ENCODE peak calls at places on chromosome 1, in eight cellular contexts. One of them, this sample, is unnamed.
A peak's percentile ranks its signal among the peaks of the same experiment; 100 is the strongest.

GRCh38 chr1:201585099-201585498 is 46.2 kb downstream of the NAV1 start:
- DNase-seq in RWPE1: no peak
- DNase-seq in CD8-positive, alpha-beta memory T cell: no peak
- DNase-seq in activated naive CD4-positive, alpha-beta T cell treated with Interleukin-2 at 50 U/mL for 16 hours: no peak
- DNase-seq in activated T-helper 1 cell treated with anti-CD3 and anti-CD28 coated beads, Interleukin-12 subunit alpha, Interleukin-12 subunit beta, Interleukin-2, Interleukin-4 antibody, amounts not matched to agents 30 ng/mL and 10 ng/mL and 1 ng/mL, durations not matched to agents 14 hours and 24 hours and 36 hours: no peak
- DNase-seq in glutamatergic neuron: no peak
- DNase-seq in prostate gland: no peak
- DNase-seq in brain pericyte: no peak
- DNase-seq in this sample: no peak

GRCh38 chr1:182392045-182393028 is 747 bp upstream of the GLUL start:
- DNase-seq in activated naive CD4-positive, alpha-beta T cell treated with Interleukin-2 at 50 U/mL for 16 hours: peak; percentile 17
- DNase-seq in brain pericyte: no peak
- DNase-seq in RWPE1: peak; percentile 17
- DNase-seq in prostate gland: peak; percentile 34
- DNase-seq in glutamatergic neuron: no peak
- DNase-seq in activated T-helper 1 cell treated with anti-CD3 and anti-CD28 coated beads, Interleukin-12 subunit alpha, Interleukin-12 subunit beta, Interleukin-2, Interleukin-4 antibody, amounts not matched to agents 30 ng/mL and 10 ng/mL and 1 ng/mL, durations not matched to agents 14 hours and 24 hours and 36 hours: no peak
- DNase-seq in CD8-positive, alpha-beta memory T cell: peak; percentile 11
- DNase-seq in this sample: no peak

GRCh38 chr1:154534263-154534844 is 24.1 kb downstream of the UBE2Q1 start:
- DNase-seq in activated naive CD4-positive, alpha-beta T cell treated with Interleukin-2 at 50 U/mL for 16 hours: peak; percentile 19
- DNase-seq in prostate gland: peak; percentile 32
- DNase-seq in CD8-positive, alpha-beta memory T cell: no peak
- DNase-seq in glutamatergic neuron: peak; percentile 27
- DNase-seq in activated T-helper 1 cell treated with anti-CD3 and anti-CD28 coated beads, Interleukin-12 subunit alpha, Interleukin-12 subunit beta, Interleukin-2, Interleukin-4 antibody, amounts not matched to agents 30 ng/mL and 10 ng/mL and 1 ng/mL, durations not matched to agents 14 hours and 24 hours and 36 hours: no peak
- DNase-seq in RWPE1: peak; percentile 77
- DNase-seq in brain pericyte: no peak
- DNase-seq in this sample: no peak

GRCh38 chr1:32957017-32957416 is 7.6 kb downstream of the RNF19B start:
- DNase-seq in RWPE1: no peak
- DNase-seq in CD8-positive, alpha-beta memory T cell: no peak
- DNase-seq in activated T-helper 1 cell treated with anti-CD3 and anti-CD28 coated beads, Interleukin-12 subunit alpha, Interleukin-12 subunit beta, Interleukin-2, Interleukin-4 antibody, amounts not matched to agents 30 ng/mL and 10 ng/mL and 1 ng/mL, durations not matched to agents 14 hours and 24 hours and 36 hours: no peak
- DNase-seq in brain pericyte: no peak
- DNase-seq in glutamatergic neuron: no peak
- DNase-seq in prostate gland: no peak
- DNase-seq in activated naive CD4-positive, alpha-beta T cell treated with Interleukin-2 at 50 U/mL for 16 hours: no peak
- DNase-seq in this sample: no peak

GRCh38 chr1:2257245-2257627 is 29.1 kb downstream of the SKI start:
- DNase-seq in activated T-helper 1 cell treated with anti-CD3 and anti-CD28 coated beads, Interleukin-12 subunit alpha, Interleukin-12 subunit beta, Interleukin-2, Interleukin-4 antibody, amounts not matched to agents 30 ng/mL and 10 ng/mL and 1 ng/mL, durations not matched to agents 14 hours and 24 hours and 36 hours: no peak
- DNase-seq in brain pericyte: no peak
- DNase-seq in activated naive CD4-positive, alpha-beta T cell treated with Interleukin-2 at 50 U/mL for 16 hours: no peak
- DNase-seq in RWPE1: no peak
- DNase-seq in glutamatergic neuron: peak; percentile 24
- DNase-seq in prostate gland: no peak
- DNase-seq in CD8-positive, alpha-beta memory T cell: no peak
- DNase-seq in this sample: no peak

GRCh38 chr1:230359992-230360391 is 66.1 kb downstream of the PGBD5 start:
- DNase-seq in CD8-positive, alpha-beta memory T cell: no peak
- DNase-seq in brain pericyte: no peak
- DNase-seq in activated naive CD4-positive, alpha-beta T cell treated with Interleukin-2 at 50 U/mL for 16 hours: no peak
- DNase-seq in prostate gland: peak; percentile 20
- DNase-seq in RWPE1: peak; percentile 84
- DNase-seq in activated T-helper 1 cell treated with anti-CD3 and anti-CD28 coated beads, Interleukin-12 subunit alpha, Interleukin-12 subunit beta, Interleukin-2, Interleukin-4 antibody, amounts not matched to agents 30 ng/mL and 10 ng/mL and 1 ng/mL, durations not matched to agents 14 hours and 24 hours and 36 hours: no peak
- DNase-seq in glutamatergic neuron: no peak
- DNase-seq in this sample: no peak

GRCh38 chr1:58162952-58163550 is 383.5 kb downstream of the OMA1 start:
- DNase-seq in glutamatergic neuron: peak; percentile 57
- DNase-seq in RWPE1: peak; percentile 28
- DNase-seq in brain pericyte: no peak
- DNase-seq in activated T-helper 1 cell treated with anti-CD3 and anti-CD28 coated beads, Interleukin-12 subunit alpha, Interleukin-12 subunit beta, Interleukin-2, Interleukin-4 antibody, amounts not matched to agents 30 ng/mL and 10 ng/mL and 1 ng/mL, durations not matched to agents 14 hours and 24 hours and 36 hours: no peak
- DNase-seq in CD8-positive, alpha-beta memory T cell: no peak
- DNase-seq in activated naive CD4-positive, alpha-beta T cell treated with Interleukin-2 at 50 U/mL for 16 hours: no peak
- DNase-seq in prostate gland: peak; percentile 48
- DNase-seq in this sample: no peak

GRCh38 chr1:60279798-60280197 is 206.2 kb upstream of the C1orf87 start:
- DNase-seq in brain pericyte: no peak
- DNase-seq in activated T-helper 1 cell treated with anti-CD3 and anti-CD28 coated beads, Interleukin-12 subunit alpha, Interleukin-12 subunit beta, Interleukin-2, Interleukin-4 antibody, amounts not matched to agents 30 ng/mL and 10 ng/mL and 1 ng/mL, durations not matched to agents 14 hours and 24 hours and 36 hours: no peak
- DNase-seq in RWPE1: no peak
- DNase-seq in prostate gland: no peak
- DNase-seq in activated naive CD4-positive, alpha-beta T cell treated with Interleukin-2 at 50 U/mL for 16 hours: no peak
- DNase-seq in glutamatergic neuron: no peak
- DNase-seq in CD8-positive, alpha-beta memory T cell: no peak
- DNase-seq in this sample: no peak

GRCh38 chr1:24714859-24715520 is 30.3 kb upstream of the CLIC4 start:
- DNase-seq in glutamatergic neuron: no peak
- DNase-seq in activated naive CD4-positive, alpha-beta T cell treated with Interleukin-2 at 50 U/mL for 16 hours: peak; percentile 34
- DNase-seq in CD8-positive, alpha-beta memory T cell: no peak
- DNase-seq in prostate gland: no peak
- DNase-seq in brain pericyte: no peak
- DNase-seq in RWPE1: no peak
- DNase-seq in activated T-helper 1 cell treated with anti-CD3 and anti-CD28 coated beads, Interleukin-12 subunit alpha, Interleukin-12 subunit beta, Interleukin-2, Interleukin-4 antibody, amounts not matched to agents 30 ng/mL and 10 ng/mL and 1 ng/mL, durations not matched to agents 14 hours and 24 hours and 36 hours: no peak
- DNase-seq in this sample: no peak

GRCh38 chr1:21764615-21765423 is 18.1 kb downstream of the USP48 start:
- DNase-seq in activated naive CD4-positive, alpha-beta T cell treated with Interleukin-2 at 50 U/mL for 16 hours: peak; percentile 13
- DNase-seq in brain pericyte: no peak
- DNase-seq in glutamatergic neuron: no peak
- DNase-seq in activated T-helper 1 cell treated with anti-CD3 and anti-CD28 coated beads, Interleukin-12 subunit alpha, Interleukin-12 subunit beta, Interleukin-2, Interleukin-4 antibody, amounts not matched to agents 30 ng/mL and 10 ng/mL and 1 ng/mL, durations not matched to agents 14 hours and 24 hours and 36 hours: no peak
- DNase-seq in prostate gland: peak; percentile 59
- DNase-seq in CD8-positive, alpha-beta memory T cell: no peak
- DNase-seq in RWPE1: peak; percentile 68
- DNase-seq in this sample: no peak

GRCh38 chr1:9737057-9737456 is 85.5 kb downstream of the PIK3CD start:
- DNase-seq in brain pericyte: no peak
- DNase-seq in activated naive CD4-positive, alpha-beta T cell treated with Interleukin-2 at 50 U/mL for 16 hours: no peak
- DNase-seq in activated T-helper 1 cell treated with anti-CD3 and anti-CD28 coated beads, Interleukin-12 subunit alpha, Interleukin-12 subunit beta, Interleukin-2, Interleukin-4 antibody, amounts not matched to agents 30 ng/mL and 10 ng/mL and 1 ng/mL, durations not matched to agents 14 hours and 24 hours and 36 hours: no peak
- DNase-seq in RWPE1: no peak
- DNase-seq in glutamatergic neuron: no peak
- DNase-seq in CD8-positive, alpha-beta memory T cell: no peak
- DNase-seq in prostate gland: no peak
- DNase-seq in this sample: no peak

GRCh38 chr1:4075436-4076225 is 175.6 kb upstream of the C1orf174 start:
- DNase-seq in CD8-positive, alpha-beta memory T cell: no peak
- DNase-seq in activated naive CD4-positive, alpha-beta T cell treated with Interleukin-2 at 50 U/mL for 16 hours: no peak
- DNase-seq in glutamatergic neuron: no peak
- DNase-seq in brain pericyte: no peak
- DNase-seq in activated T-helper 1 cell treated with anti-CD3 and anti-CD28 coated beads, Interleukin-12 subunit alpha, Interleukin-12 subunit beta, Interleukin-2, Interleukin-4 antibody, amounts not matched to agents 30 ng/mL and 10 ng/mL and 1 ng/mL, durations not matched to agents 14 hours and 24 hours and 36 hours: no peak
- DNase-seq in RWPE1: no peak
- DNase-seq in prostate gland: no peak
- DNase-seq in this sample: no peak

GRCh38 chr1:67214420-67215174 is 48.3 kb downstream of the IL23R start:
- DNase-seq in prostate gland: no peak
- DNase-seq in activated T-helper 1 cell treated with anti-CD3 and anti-CD28 coated beads, Interleukin-12 subunit alpha, Interleukin-12 subunit beta, Interleukin-2, Interleukin-4 antibody, amounts not matched to agents 30 ng/mL and 10 ng/mL and 1 ng/mL, durations not matched to agents 14 hours and 24 hours and 36 hours: peak; percentile 42
- DNase-seq in RWPE1: peak; percentile 13
- DNase-seq in activated naive CD4-positive, alpha-beta T cell treated with Interleukin-2 at 50 U/mL for 16 hours: peak; percentile 54
- DNase-seq in glutamatergic neuron: no peak
- DNase-seq in brain pericyte: no peak
- DNase-seq in CD8-positive, alpha-beta memory T cell: peak; percentile 23
- DNase-seq in this sample: peak; percentile 29

GRCh38 chr1:200753650-200754198 is 15.0 kb downstream of the CAMSAP2 start:
- DNase-seq in prostate gland: no peak
- DNase-seq in activated T-helper 1 cell treated with anti-CD3 and anti-CD28 coated beads, Interleukin-12 subunit alpha, Interleukin-12 subunit beta, Interleukin-2, Interleukin-4 antibody, amounts not matched to agents 30 ng/mL and 10 ng/mL and 1 ng/mL, durations not matched to agents 14 hours and 24 hours and 36 hours: no peak
- DNase-seq in RWPE1: no peak
- DNase-seq in activated naive CD4-positive, alpha-beta T cell treated with Interleukin-2 at 50 U/mL for 16 hours: no peak
- DNase-seq in brain pericyte: no peak
- DNase-seq in glutamatergic neuron: no peak
- DNase-seq in CD8-positive, alpha-beta memory T cell: no peak
- DNase-seq in this sample: no peak

This sample was measured in naive thymus-derived CD8-positive, alpha-beta T cell.